ENCODE peak calls at places on chromosomes 5 and 9, in seven cellular contexts. M, H, W, V, F, B and D are unnamed samples.

GRCh38 chr5:147509710-147510651 is at the start of gene DPYSL3:
- DNase-seq in B (peak; percentile 20), F (no peak), W (peak; percentile 56), M (no peak), H (no peak), V (peak; percentile 95), D (peak; percentile 32)

GRCh38 chr9:93645921-93646639 is 69.7 kb downstream of the PHF2 start:
- DNase-seq in B (no peak), H (no peak), W (no peak), V (no peak), F (no peak), M (no peak), D (no peak)

GRCh38 chr5:174172104-174172965 is 126.8 kb downstream of the NSG2 start:
- DNase-seq in W (no peak), H (no peak), F (no peak), V (no peak), B (no peak), M (no peak), D (no peak)

GRCh38 chr5:148909001-148909400 is 82.6 kb downstream of the ADRB2 start:
- DNase-seq in W (no peak), M (no peak), H (no peak), V (no peak), B (no peak), F (no peak), D (no peak)

GRCh38 chr5:79001471-79001870 is 16.4 kb upstream of the ARSB start:
- DNase-seq in M (no peak), B (no peak), H (no peak), V (no peak), F (no peak), W (no peak), D (no peak)

GRCh38 chr9:123164285-123164684 is 104.1 kb downstream of the STRBP start:
- DNase-seq in F (no peak), B (peak; percentile 4), V (no peak), W (no peak), H (no peak), M (no peak), D (no peak)

GRCh38 chr5:180604271-180604670 is 13.0 kb upstream of the SCGB3A1 start:
- DNase-seq in V (peak; percentile 76), W (no peak), F (no peak), H (no peak), M (no peak), B (no peak), D (no peak)

GRCh38 chr5:6193315-6193714 is 185.0 kb downstream of the MED10 start:
- DNase-seq in H (no peak), M (no peak), F (no peak), W (no peak), V (no peak), B (no peak), D (no peak)

GRCh38 chr9:114341991-114342390 is 12.3 kb downstream of the ORM2 start:
- DNase-seq in M (no peak), H (no peak), B (no peak), V (no peak), F (no peak), W (no peak), D (no peak)

GRCh38 chr9:38018964-38019602 is 49.9 kb downstream of the SHB start:
- DNase-seq in H (no peak), W (peak; percentile 75), F (no peak), V (no peak), B (no peak), M (no peak), D (no peak)

GRCh38 chr5:101278011-101278687 is 375.1 kb upstream of the ST8SIA4 start:
- DNase-seq in V (no peak), B (no peak), H (no peak), F (peak; percentile 9), W (peak; percentile 79), M (no peak), D (no peak)

GRCh38 chr9:68949271-68950000 is 64.5 kb downstream of the PRKACG start:
- DNase-seq in M (no peak), F (peak; percentile 8), W (no peak), V (no peak), B (peak; percentile 53), H (no peak), D (no peak)

GRCh38 chr9:89891221-89892052 is 286.6 kb downstream of the GADD45G start:
- DNase-seq in H (no peak), V (peak; percentile 84), M (no peak), W (no peak), B (no peak), F (no peak), D (peak; percentile 67)

GRCh38 chr5:31415009-31415923 is 116.6 kb downstream of the DROSHA start:
- DNase-seq in H (no peak), M (no peak), B (no peak), W (no peak), F (no peak), V (no peak), D (no peak)

GRCh38 chr5:167156446-167156845 is 1135.0 kb upstream of the WWC1 start:
- DNase-seq in F (no peak), W (no peak), M (no peak), B (no peak), H (no peak), V (no peak), D (no peak)

GRCh38 chr9:83986765-83987401 is 6.3 kb downstream of the RMI1 start:
- DNase-seq in W (no peak), H (no peak), M (no peak), B (no peak), V (no peak), F (no peak), D (no peak)

GRCh38 chr9:6215562-6215961 is at the start of gene IL33:
- DNase-seq in H (no peak), V (no peak), F (no peak), W (no peak), M (no peak), B (no peak), D (no peak)

GRCh38 chr5:79241535-79241979 is 5.6 kb downstream of the JMY start:
- DNase-seq in M (no peak), W (no peak), F (no peak), B (no peak), H (no peak), V (no peak), D (no peak)

GRCh38 chr9:27437652-27438373 is 86.3 kb upstream of the IFNK start:
- DNase-seq in W (no peak), M (no peak), F (no peak), B (no peak), V (no peak), H (no peak), D (no peak)

GRCh38 chr9:115220339-115221009 is 102.5 kb upstream of the TNC start:
- DNase-seq in M (no peak), B (no peak), F (peak; percentile 43), W (no peak), V (no peak), H (no peak), D (no peak)

GRCh38 chr9:136228107-136228875 is 17.3 kb downstream of the QSOX2 start:
- DNase-seq in V (no peak), M (no peak), F (peak; percentile 29), B (no peak), W (no peak), H (no peak), D (no peak)

GRCh38 chr9:36941441-36941840 is 92.6 kb downstream of the PAX5 start:
- DNase-seq in B (no peak), W (no peak), F (no peak), M (no peak), V (no peak), H (no peak), D (no peak)

GRCh38 chr5:34857161-34857560 is 18.2 kb downstream of the TTC23L start:
- DNase-seq in M (no peak), W (no peak), F (no peak), H (no peak), B (no peak), V (no peak), D (no peak)

GRCh38 chr5:108669493-108669892 is 78.2 kb upstream of the FER start:
- DNase-seq in H (no peak), F (no peak), V (no peak), B (no peak), M (no peak), W (no peak), D (no peak)